ENCODE peak calls at places on chromosomes 3 and 15, in ten cellular contexts. K is GM06990; E is GM23248; G is heart right ventricle; V is foreskin fibroblast; D is CD4-positive, alpha-beta memory T cell; F is fibroblast of mammary gland; Q is tibial artery; Y is Peyer's patch; S is astrocyte. P is an unnamed sample.
A peak's percentile ranks its signal among the peaks of the same experiment; 100 is the strongest.

GRCh38 chr3:112640864-112641751 is at the start of gene CCDC80:
- DNase-seq in K (no peak), F (peak; percentile 97), S (peak; percentile 96), D (no peak), Q (peak; percentile 25), Y (no peak), V (peak; percentile 87), G (no peak), E (peak; percentile 84), P (peak; percentile 96)

GRCh38 chr15:76787273-76787672 is 117.9 kb downstream of the SCAPER start:
- DNase-seq in S (no peak), G (no peak), Q (no peak), E (no peak), K (no peak), D (no peak), F (no peak), V (no peak), Y (no peak), P (no peak)

GRCh38 chr3:66195347-66195783 is 25.4 kb upstream of the SLC25A26 start:
- DNase-seq in F (peak; percentile 52), S (peak; percentile 30), G (peak; percentile 57), K (peak; percentile 44), D (no peak), Y (peak; percentile 47), E (peak; percentile 76), Q (no peak), V (peak; percentile 53), P (peak; percentile 54)

GRCh38 chr3:188322135-188322892 is 168.4 kb downstream of the LPP start:
- DNase-seq in G (no peak), Y (no peak), S (no peak), D (no peak), F (no peak), E (no peak), K (no peak), V (no peak), Q (no peak), P (no peak)

GRCh38 chr3:181715601-181716340 is 4.0 kb downstream of the SOX2 start:
- DNase-seq in K (peak; percentile 31), E (no peak), F (no peak), G (no peak), V (no peak), S (peak; percentile 63), D (no peak), Q (no peak), Y (no peak), P (no peak)

GRCh38 chr3:110773413-110773954 is 298.1 kb upstream of the NECTIN3 start:
- DNase-seq in S (peak; percentile 86), K (no peak), E (peak; percentile 68), G (no peak), V (peak; percentile 81), Q (no peak), D (no peak), Y (peak; percentile 47), F (peak; percentile 66), P (peak; percentile 82)

GRCh38 chr15:25238716-25239470 is 199.9 kb downstream of the UBE3A start:
- DNase-seq in D (no peak), E (no peak), V (no peak), Y (no peak), Q (no peak), F (no peak), K (no peak), S (no peak), G (peak; percentile 6), P (no peak)

GRCh38 chr15:68580026-68580882 is 1.5 kb downstream of the CORO2B start:
- DNase-seq in Y (no peak), D (no peak), F (no peak), Q (no peak), S (no peak), K (no peak), V (no peak), E (no peak), G (peak; percentile 50), P (no peak)

GRCh38 chr3:134666466-134666865 is 15.6 kb upstream of the KY start:
- DNase-seq in G (no peak), Q (no peak), F (peak; percentile 78), E (peak; percentile 93), D (no peak), V (peak; percentile 18), S (no peak), Y (no peak), K (no peak), P (no peak)

GRCh38 chr3:13161021-13161759 is 88.0 kb upstream of the IQSEC1 start:
- DNase-seq in F (no peak), G (no peak), Q (peak; percentile 13), E (no peak), S (no peak), V (no peak), D (no peak), K (no peak), Y (no peak), P (no peak)

GRCh38 chr15:99371180-99372103 is 120.2 kb downstream of the LRRC28 start:
- DNase-seq in Y (no peak), K (peak; percentile 29), F (peak; percentile 22), E (peak; percentile 60), Q (no peak), S (peak; percentile 32), D (no peak), V (peak; percentile 5), G (no peak), P (peak; percentile 11)

GRCh38 chr3:9780920-9781319 is 11.2 kb upstream of the CAMK1 start:
- DNase-seq in K (no peak), V (no peak), D (no peak), Q (no peak), Y (no peak), E (no peak), F (no peak), S (no peak), G (no peak), P (no peak)

GRCh38 chr3:143784446-143784845 is 63.8 kb downstream of the SLC9A9 start:
- DNase-seq in Q (no peak), V (no peak), F (no peak), S (no peak), K (no peak), Y (no peak), G (no peak), D (no peak), E (no peak), P (no peak)

GRCh38 chr3:169968224-169968623 is 1.6 kb downstream of the SEC62 start:
- DNase-seq in Y (no peak), V (no peak), F (no peak), E (no peak), K (no peak), Q (no peak), S (no peak), D (no peak), G (no peak), P (no peak)

GRCh38 chr3:19644405-19644804 is 289.6 kb downstream of the EFHB start:
- DNase-seq in S (no peak), D (no peak), Q (no peak), Y (no peak), V (no peak), F (no peak), E (no peak), K (no peak), G (no peak), P (no peak)

DNA sequence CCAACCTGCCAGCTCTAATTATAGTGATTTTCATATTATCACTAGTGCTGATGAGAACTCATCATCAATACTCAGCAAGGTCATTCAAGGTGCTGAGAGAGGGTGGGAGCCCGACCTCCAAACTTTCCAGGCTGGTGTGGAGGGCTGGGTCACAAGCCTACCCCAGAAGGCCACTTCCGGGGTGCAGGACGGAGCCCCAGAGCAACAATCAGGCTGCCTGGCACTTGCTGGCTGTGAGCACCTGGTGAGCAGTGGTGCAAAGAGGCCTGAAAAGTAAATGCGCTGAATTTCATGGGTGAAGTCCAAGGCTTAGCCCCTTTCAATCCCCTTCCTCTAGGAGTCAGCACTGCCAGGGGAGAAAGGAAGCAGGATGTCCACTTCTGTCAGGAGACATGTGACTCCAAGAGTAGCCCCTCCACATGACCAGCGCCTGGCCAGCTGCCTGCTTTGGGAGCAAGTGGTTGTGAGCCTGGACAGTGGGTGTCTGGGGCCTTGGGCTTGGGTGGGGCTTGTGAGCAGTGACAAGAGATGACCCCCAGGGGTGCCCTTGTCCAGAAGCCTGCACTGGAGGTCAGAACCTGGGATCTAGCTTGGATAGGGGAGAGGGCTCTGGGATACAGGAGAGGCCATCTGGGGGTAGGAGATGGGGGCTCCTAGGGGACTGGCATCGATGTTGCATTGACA is 165.0 kb upstream of the TLE3 start:
- DNase-seq in V (no peak), D (no peak), S (no peak), Y (no peak), E (no peak), F (no peak), K (no peak), G (no peak), Q (no peak), P (no peak)
- H3K4me3 ChIP-seq in V (no peak overlapping the region), D (no peak overlapping the region), S (no peak overlapping the region), Y (no peak overlapping the region), E (no peak overlapping the region), F (no peak overlapping the region), K (no peak overlapping the region), G (no peak overlapping the region), Q (no peak overlapping the region), P (no peak overlapping the region)

DNA sequence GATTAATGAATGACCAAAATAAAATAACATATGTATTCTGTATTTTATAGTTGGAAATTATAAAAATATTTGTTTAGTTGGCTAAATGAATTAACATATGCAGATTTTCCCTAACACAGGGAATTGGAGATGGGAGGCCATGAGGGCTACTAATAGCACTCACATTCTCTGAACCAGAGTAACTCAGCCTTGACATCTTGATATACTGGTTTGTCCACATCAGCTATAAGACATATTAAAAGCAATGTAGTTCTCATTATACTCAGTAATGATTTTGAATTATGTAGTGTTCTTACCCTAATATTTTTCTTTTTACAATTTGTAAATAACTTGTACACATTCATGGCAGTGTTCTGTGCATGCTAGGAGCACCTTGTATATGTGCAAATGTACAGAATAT is 255.9 kb downstream of the EPHA6 start:
- DNase-seq in Y (no peak), G (no peak), E (no peak), D (no peak), K (no peak), S (no peak), F (no peak), Q (no peak), V (no peak), P (no peak)
- H3K4me3 ChIP-seq in Y (no peak overlapping the region), G (no peak overlapping the region), E (no peak overlapping the region), D (no peak overlapping the region), K (no peak overlapping the region), S (no peak overlapping the region), F (no peak overlapping the region), Q (no peak overlapping the region), V (no peak overlapping the region), P (no peak overlapping the region)

DNA sequence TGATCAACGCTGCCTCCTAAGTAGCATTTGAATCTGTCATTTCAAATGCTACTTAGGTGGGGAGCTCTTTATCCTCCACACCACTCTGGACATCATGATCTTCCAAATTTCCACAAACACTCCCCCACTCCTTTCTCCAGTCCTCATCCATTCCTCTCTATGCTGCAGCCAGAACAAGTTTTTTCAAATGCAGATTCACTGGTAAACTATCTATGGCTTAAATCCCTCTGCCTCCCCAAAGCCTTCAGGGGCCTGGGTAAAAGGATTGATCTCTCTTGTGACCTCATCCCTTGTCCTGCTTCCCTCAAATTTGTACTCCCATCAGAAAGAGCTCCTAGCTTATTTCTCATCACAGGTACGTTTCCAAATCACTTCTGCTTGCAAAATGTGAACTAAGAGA is 1.3 kb upstream of the AEN start:
- DNase-seq in Y (no peak), E (no peak), F (no peak), Q (no peak), K (no peak), S (no peak), V (no peak), G (no peak), D (no peak), P (no peak)
- H3K4me3 ChIP-seq in Y (no peak overlapping the region), E (no peak overlapping the region), F (no peak overlapping the region), Q (no peak overlapping the region), K (no peak overlapping the region), S (no peak overlapping the region), V (no peak overlapping the region), G (no peak overlapping the region), D (no peak overlapping the region), P (no peak overlapping the region)

GRCh38 chr3:76310661-76311060 is 525.3 kb upstream of the ZNF717 start:
- DNase-seq in V (no peak), K (no peak), S (no peak), Y (no peak), D (no peak), G (no peak), E (peak; percentile 29), F (no peak), Q (no peak), P (no peak)
- H3K4me3 ChIP-seq in V (peak overlapping the region; percentile 4), K (no peak overlapping the region), S (no peak overlapping the region), Y (no peak overlapping the region), D (no peak overlapping the region), G (no peak overlapping the region), E (peak overlapping the region; percentile 56), F (no peak overlapping the region), Q (peak overlapping the region; percentile 12), P (peak overlapping the region; percentile 45)